ENCODE peak calls at places on chromosomes 1 and 21, in five cellular contexts. K is psoas muscle, D is mesothelial cell of epicardium, H is astrocyte of the cerebellum, S is omental fat pad. Y is an unnamed sample.
A peak's percentile ranks its signal among the peaks of the same experiment; 100 is the strongest.

GRCh38 chr1:213761845-213762407 is 225.8 kb upstream of the PROX1 start:
- DNase-seq in K (no peak), D (no peak), H (no peak), S (no peak), Y (no peak)

GRCh38 chr1:44031051-44031899 is at the start of gene SLC6A9:
- DNase-seq in K (peak; percentile 31), D (peak; percentile 78), H (peak; percentile 51), S (peak; percentile 29), Y (peak; percentile 43)

GRCh38 chr1:1212780-1213152 is 1.2 kb downstream of the TNFRSF4 start:
- DNase-seq in K (peak; percentile 57), D (no peak), H (no peak), S (no peak), Y (no peak)

GRCh38 chr1:220013497-220013896 is 32.8 kb downstream of the EPRS1 start:
- DNase-seq in K (no peak), D (no peak), H (no peak), S (no peak), Y (peak; percentile 6)

GRCh38 chr1:165845992-165846748 is 18.8 kb downstream of the UCK2 start:
- DNase-seq in K (no peak), D (no peak), H (no peak), S (no peak), Y (no peak)

GRCh38 chr1:6110326-6110725 is 64.6 kb downstream of the KCNAB2 start:
- DNase-seq in K (no peak), D (no peak), H (no peak), S (no peak), Y (no peak)

GRCh38 chr1:56992318-56993136 is 26.7 kb upstream of the C8B start:
- DNase-seq in K (no peak), D (no peak), H (no peak), S (no peak), Y (no peak)

GRCh38 chr1:19504796-19505693 is 19.7 kb upstream of the CAPZB start:
- DNase-seq in K (no peak), D (no peak), H (peak; percentile 93), S (no peak), Y (peak; percentile 68)

GRCh38 chr1:202632241-202632640 is 78.0 kb downstream of the SYT2 start:
- DNase-seq in K (no peak), D (no peak), H (no peak), S (no peak), Y (no peak)

GRCh38 chr1:63753591-63753990 is 20.2 kb upstream of the ROR1 start:
- DNase-seq in K (no peak), D (no peak), H (no peak), S (no peak), Y (no peak)

GRCh38 chr1:35637401-35637809 is 3.9 kb downstream of the PSMB2 start:
- DNase-seq in K (no peak), D (no peak), H (peak; percentile 24), S (no peak), Y (no peak)

GRCh38 chr1:176448340-176448739 is 14.6 kb upstream of the PAPPA2 start:
- DNase-seq in K (no peak), D (no peak), H (no peak), S (no peak), Y (no peak)

GRCh38 chr1:20658166-20658915 is 2.8 kb downstream of the DDOST start:
- DNase-seq in K (no peak), D (no peak), H (no peak), S (no peak), Y (no peak)

GRCh38 chr1:184060316-184060715 is 8.8 kb downstream of the TSEN15 start:
- DNase-seq in K (no peak), D (no peak), H (no peak), S (no peak), Y (no peak)

GRCh38 chr1:220370041-220370700 is 97.9 kb upstream of the RAB3GAP2 start:
- DNase-seq in K (peak; percentile 22), D (no peak), H (no peak), S (no peak), Y (peak; percentile 92)

GRCh38 chr1:234541281-234541975 is 62.4 kb upstream of the TARBP1 start:
- DNase-seq in K (no peak), D (no peak), H (no peak), S (no peak), Y (no peak)

GRCh38 chr1:200296091-200296661 is 113.7 kb downstream of the ZNF281 start:
- DNase-seq in K (no peak), D (no peak), H (no peak), S (no peak), Y (peak; percentile 20)

GRCh38 chr21:38140192-38140905 is 116.4 kb upstream of the KCNJ15 start:
- DNase-seq in K (peak; percentile 52), D (no peak), H (no peak), S (peak; percentile 29), Y (peak; percentile 32)

GRCh38 chr1:184945678-184946412 is 28.5 kb downstream of the NIBAN1 start:
- DNase-seq in K (no peak), D (no peak), H (no peak), S (no peak), Y (no peak)

GRCh38 chr1:16915627-16915973 is 6.1 kb upstream of the CROCC start:
- DNase-seq in K (no peak), D (no peak), H (no peak), S (no peak), Y (no peak)

GRCh38 chr1:239893127-239893731 is 198.5 kb upstream of the FMN2 start:
- DNase-seq in K (no peak), D (no peak), H (no peak), S (no peak), Y (peak; percentile 9)

GRCh38 chr1:116573388-116574100 is 2.7 kb upstream of the CD58 start:
- DNase-seq in K (no peak), D (no peak), H (no peak), S (no peak), Y (no peak)

GRCh38 chr1:20551161-20551560 is 1.2 kb upstream of the FAM43B start:
- DNase-seq in K (peak; percentile 18), D (no peak), H (no peak), S (no peak), Y (no peak)

GRCh38 chr21:38310619-38311018 is 53.8 kb downstream of the KCNJ15 start:
- DNase-seq in K (no peak), D (no peak), H (no peak), S (no peak), Y (peak; percentile 68)

GRCh38 chr1:37995773-37996379 is 6.1 kb upstream of the SF3A3 start:
- DNase-seq in K (peak; percentile 91), D (peak; percentile 69), H (no peak), S (peak; percentile 75), Y (peak; percentile 81)

GRCh38 chr1:153679337-153680119 is 1.0 kb downstream of the NPR1 start:
- DNase-seq in K (no peak), D (peak; percentile 49), H (no peak), S (no peak), Y (no peak)

GRCh38 chr1:111852216-111852615 is 96.5 kb downstream of the DDX20 start:
- DNase-seq in K (no peak), D (no peak), H (no peak), S (no peak), Y (no peak)

GRCh38 chr1:76802094-76802493 is 65.2 kb upstream of the ST6GALNAC5 start:
- DNase-seq in K (no peak), D (no peak), H (no peak), S (no peak), Y (no peak)

GRCh38 chr21:39332175-39332574 is 16.7 kb downstream of the HMGN1 start:
- DNase-seq in K (no peak), D (no peak), H (no peak), S (no peak), Y (no peak)

GRCh38 chr1:94920061-94920460 is 6.8 kb downstream of the CNN3 start:
- DNase-seq in K (no peak), D (no peak), H (no peak), S (no peak), Y (no peak)

GRCh38 chr1:94921977-94922376 is 4.9 kb downstream of the CNN3 start:
- DNase-seq in K (no peak), D (no peak), H (no peak), S (no peak), Y (no peak)

GRCh38 chr1:94912263-94912986 is 14.5 kb downstream of the CNN3 start:
- DNase-seq in K (no peak), D (no peak), H (no peak), S (no peak), Y (no peak)

GRCh38 chr1:94919241-94920030 is 7.5 kb downstream of the CNN3 start:
- DNase-seq in K (no peak), D (no peak), H (no peak), S (no peak), Y (no peak)

DNA sequence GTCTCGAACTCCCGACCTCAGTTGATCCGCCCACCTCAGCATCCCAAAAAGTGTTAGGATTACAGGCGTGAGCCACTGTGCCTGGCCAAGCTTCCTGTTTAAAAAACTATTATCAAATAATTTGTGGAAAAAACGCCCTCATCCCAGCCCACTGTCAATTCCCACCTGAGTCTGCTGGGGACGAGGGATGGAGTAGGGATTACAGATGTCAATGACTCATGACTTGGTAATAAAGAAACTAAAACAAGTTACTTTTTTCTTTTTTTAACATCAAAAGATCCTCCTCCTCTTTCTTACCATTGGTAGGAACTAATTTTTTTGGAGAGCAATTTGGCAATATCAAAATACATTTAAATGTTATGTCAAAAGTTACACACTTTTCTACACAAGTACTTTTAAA is 9.7 kb downstream of the CNN3 start:
- DNase-seq in K (no peak), D (no peak), H (no peak), S (no peak), Y (no peak)
- TF ChIP-seq CTCF in K (no peak), D (no peak), H (no peak), S (no peak), Y (no peak)

GRCh38 chr21:44701023-44701400 is 4.0 kb downstream of the KRTAP10-12 start:
- DNase-seq in K (no peak), D (peak; percentile 24), H (no peak), S (no peak), Y (no peak)
- TF ChIP-seq CTCF in K (no peak), D (no peak), H (no peak), S (no peak), Y (no peak)

DNA sequence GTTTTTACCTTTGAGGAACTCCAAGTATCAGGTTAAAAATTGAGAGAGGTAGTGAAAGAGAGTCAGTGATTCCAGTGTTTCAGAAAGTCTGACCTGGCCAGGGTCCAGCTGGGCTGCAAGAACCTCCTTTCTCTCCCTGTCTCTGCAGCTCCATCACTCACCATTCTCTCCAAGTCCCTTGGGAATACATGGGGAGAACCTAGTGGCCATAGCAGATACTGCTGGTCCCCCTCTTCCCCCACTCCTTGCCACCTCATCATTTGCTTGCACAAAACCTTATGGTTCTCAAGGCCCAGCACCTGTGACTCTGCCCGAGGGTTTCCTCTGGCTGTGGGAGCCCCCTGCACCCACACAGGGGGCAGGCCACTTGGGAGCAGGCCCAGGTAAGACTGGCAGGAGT is 279.5 kb downstream of the KIF26B start:
- DNase-seq in K (no peak), D (no peak), H (no peak), S (no peak), Y (no peak)
- TF ChIP-seq CTCF in K (no peak), D (no peak), H (no peak), S (no peak), Y (peak; percentile 31)

GRCh38 chr1:209104646-209105045 is 478.9 kb upstream of the CAMK1G start:
- DNase-seq in K (no peak), D (no peak), H (no peak), S (no peak), Y (no peak)

GRCh38 chr1:209107535-209107934 is 476.0 kb upstream of the CAMK1G start:
- DNase-seq in K (no peak), D (no peak), H (no peak), S (no peak), Y (no peak)

GRCh38 chr1:209105769-209106168 is 477.7 kb upstream of the CAMK1G start:
- DNase-seq in K (no peak), D (no peak), H (no peak), S (no peak), Y (no peak)

GRCh38 chr1:209106861-209107260 is 476.7 kb upstream of the CAMK1G start:
- DNase-seq in K (no peak), D (no peak), H (no peak), S (no peak), Y (no peak)

GRCh38 chr1:209106237-209106741 is 477.2 kb upstream of the CAMK1G start:
- DNase-seq in K (no peak), D (no peak), H (peak; percentile 71), S (no peak), Y (peak; percentile 20)
- TF ChIP-seq CTCF in K (no peak), D (no peak), H (no peak), S (no peak), Y (no peak)

Y was measured in HFFc6.